ENCODE peak calls at places on chromosomes 1 and 21, in six cellular contexts. One of them, this sample, is unnamed.

GRCh38 chr1:44423706-44424546 is 18.9 kb downstream of the RNF220 start:
- DNase-seq in T-helper 9 cell: no peak
- DNase-seq in stimulated activated CD8-positive, alpha-beta memory T cell treated with anti-CD3 and anti-CD28 coated beads, Interleukin-4, amount 100 ng/mL, for 24 hours: no peak
- DNase-seq in activated T-cell treated with anti-CD3 and anti-CD28 coated beads for 24 hours: no peak
- DNase-seq in MCF 10A: peak; percentile 98
- DNase-seq in activated T-helper 1 cell treated with anti-CD3 and anti-CD28 coated beads, Interleukin-2, amount 50 U/mL, for 16 hours: no peak
- DNase-seq in this sample: peak; percentile 89

GRCh38 chr1:167522246-167522645 is 3.9 kb upstream of the CD247 start:
- DNase-seq in T-helper 9 cell: no peak
- DNase-seq in stimulated activated CD8-positive, alpha-beta memory T cell treated with anti-CD3 and anti-CD28 coated beads, Interleukin-4, amount 100 ng/mL, for 24 hours: no peak
- DNase-seq in activated T-cell treated with anti-CD3 and anti-CD28 coated beads for 24 hours: no peak
- DNase-seq in MCF 10A: no peak
- DNase-seq in activated T-helper 1 cell treated with anti-CD3 and anti-CD28 coated beads, Interleukin-2, amount 50 U/mL, for 16 hours: no peak
- DNase-seq in this sample: no peak

GRCh38 chr1:37519613-37520012 is 5.0 kb upstream of the MEAF6 start:
- DNase-seq in T-helper 9 cell: no peak
- DNase-seq in stimulated activated CD8-positive, alpha-beta memory T cell treated with anti-CD3 and anti-CD28 coated beads, Interleukin-4, amount 100 ng/mL, for 24 hours: no peak
- DNase-seq in activated T-cell treated with anti-CD3 and anti-CD28 coated beads for 24 hours: no peak
- DNase-seq in MCF 10A: no peak
- DNase-seq in activated T-helper 1 cell treated with anti-CD3 and anti-CD28 coated beads, Interleukin-2, amount 50 U/mL, for 16 hours: no peak
- DNase-seq in this sample: no peak

GRCh38 chr1:213268221-213268620 is 217.2 kb downstream of the RPS6KC1 start:
- DNase-seq in T-helper 9 cell: no peak
- DNase-seq in stimulated activated CD8-positive, alpha-beta memory T cell treated with anti-CD3 and anti-CD28 coated beads, Interleukin-4, amount 100 ng/mL, for 24 hours: no peak
- DNase-seq in activated T-cell treated with anti-CD3 and anti-CD28 coated beads for 24 hours: no peak
- DNase-seq in MCF 10A: no peak
- DNase-seq in activated T-helper 1 cell treated with anti-CD3 and anti-CD28 coated beads, Interleukin-2, amount 50 U/mL, for 16 hours: no peak
- DNase-seq in this sample: peak; percentile 42

GRCh38 chr1:171457412-171457811 is 27.9 kb upstream of the PRRC2C start:
- DNase-seq in T-helper 9 cell: no peak
- DNase-seq in stimulated activated CD8-positive, alpha-beta memory T cell treated with anti-CD3 and anti-CD28 coated beads, Interleukin-4, amount 100 ng/mL, for 24 hours: no peak
- DNase-seq in activated T-cell treated with anti-CD3 and anti-CD28 coated beads for 24 hours: no peak
- DNase-seq in MCF 10A: peak; percentile 61
- DNase-seq in activated T-helper 1 cell treated with anti-CD3 and anti-CD28 coated beads, Interleukin-2, amount 50 U/mL, for 16 hours: no peak
- DNase-seq in this sample: peak; percentile 56

GRCh38 chr1:14996133-14997050 is 157.2 kb upstream of the TMEM51 start:
- DNase-seq in T-helper 9 cell: no peak
- DNase-seq in stimulated activated CD8-positive, alpha-beta memory T cell treated with anti-CD3 and anti-CD28 coated beads, Interleukin-4, amount 100 ng/mL, for 24 hours: no peak
- DNase-seq in activated T-cell treated with anti-CD3 and anti-CD28 coated beads for 24 hours: no peak
- DNase-seq in MCF 10A: peak; percentile 67
- DNase-seq in activated T-helper 1 cell treated with anti-CD3 and anti-CD28 coated beads, Interleukin-2, amount 50 U/mL, for 16 hours: no peak
- DNase-seq in this sample: peak; percentile 4

GRCh38 chr1:159953866-159954515 is at the start of gene SLAMF9:
- DNase-seq in T-helper 9 cell: no peak
- DNase-seq in stimulated activated CD8-positive, alpha-beta memory T cell treated with anti-CD3 and anti-CD28 coated beads, Interleukin-4, amount 100 ng/mL, for 24 hours: no peak
- DNase-seq in activated T-cell treated with anti-CD3 and anti-CD28 coated beads for 24 hours: no peak
- DNase-seq in MCF 10A: peak; percentile 23
- DNase-seq in activated T-helper 1 cell treated with anti-CD3 and anti-CD28 coated beads, Interleukin-2, amount 50 U/mL, for 16 hours: no peak
- DNase-seq in this sample: peak; percentile 97

GRCh38 chr1:38088366-38088765 is 41.8 kb upstream of the POU3F1 start:
- DNase-seq in T-helper 9 cell: no peak
- DNase-seq in stimulated activated CD8-positive, alpha-beta memory T cell treated with anti-CD3 and anti-CD28 coated beads, Interleukin-4, amount 100 ng/mL, for 24 hours: no peak
- DNase-seq in activated T-cell treated with anti-CD3 and anti-CD28 coated beads for 24 hours: no peak
- DNase-seq in MCF 10A: no peak
- DNase-seq in activated T-helper 1 cell treated with anti-CD3 and anti-CD28 coated beads, Interleukin-2, amount 50 U/mL, for 16 hours: no peak
- DNase-seq in this sample: no peak

GRCh38 chr1:85571181-85571540 is 9.4 kb upstream of the CCN1 start:
- DNase-seq in T-helper 9 cell: no peak
- DNase-seq in stimulated activated CD8-positive, alpha-beta memory T cell treated with anti-CD3 and anti-CD28 coated beads, Interleukin-4, amount 100 ng/mL, for 24 hours: no peak
- DNase-seq in activated T-cell treated with anti-CD3 and anti-CD28 coated beads for 24 hours: no peak
- DNase-seq in MCF 10A: no peak
- DNase-seq in activated T-helper 1 cell treated with anti-CD3 and anti-CD28 coated beads, Interleukin-2, amount 50 U/mL, for 16 hours: no peak
- DNase-seq in this sample: no peak

GRCh38 chr1:220990417-220991337 is 111.4 kb downstream of the HLX start:
- DNase-seq in T-helper 9 cell: no peak
- DNase-seq in stimulated activated CD8-positive, alpha-beta memory T cell treated with anti-CD3 and anti-CD28 coated beads, Interleukin-4, amount 100 ng/mL, for 24 hours: no peak
- DNase-seq in activated T-cell treated with anti-CD3 and anti-CD28 coated beads for 24 hours: no peak
- DNase-seq in MCF 10A: peak; percentile 79
- DNase-seq in activated T-helper 1 cell treated with anti-CD3 and anti-CD28 coated beads, Interleukin-2, amount 50 U/mL, for 16 hours: no peak
- DNase-seq in this sample: peak; percentile 20

GRCh38 chr1:174425121-174425520 is 22.6 kb upstream of the GPR52 start:
- DNase-seq in T-helper 9 cell: no peak
- DNase-seq in stimulated activated CD8-positive, alpha-beta memory T cell treated with anti-CD3 and anti-CD28 coated beads, Interleukin-4, amount 100 ng/mL, for 24 hours: no peak
- DNase-seq in activated T-cell treated with anti-CD3 and anti-CD28 coated beads for 24 hours: no peak
- DNase-seq in MCF 10A: no peak
- DNase-seq in activated T-helper 1 cell treated with anti-CD3 and anti-CD28 coated beads, Interleukin-2, amount 50 U/mL, for 16 hours: no peak
- DNase-seq in this sample: no peak

GRCh38 chr1:75338974-75339483 is 204.8 kb downstream of the LHX8 start:
- DNase-seq in T-helper 9 cell: no peak
- DNase-seq in stimulated activated CD8-positive, alpha-beta memory T cell treated with anti-CD3 and anti-CD28 coated beads, Interleukin-4, amount 100 ng/mL, for 24 hours: no peak
- DNase-seq in activated T-cell treated with anti-CD3 and anti-CD28 coated beads for 24 hours: no peak
- DNase-seq in MCF 10A: no peak
- DNase-seq in activated T-helper 1 cell treated with anti-CD3 and anti-CD28 coated beads, Interleukin-2, amount 50 U/mL, for 16 hours: no peak
- DNase-seq in this sample: no peak

GRCh38 chr1:98398649-98399048 is 262.9 kb upstream of the SNX7 start:
- DNase-seq in T-helper 9 cell: no peak
- DNase-seq in stimulated activated CD8-positive, alpha-beta memory T cell treated with anti-CD3 and anti-CD28 coated beads, Interleukin-4, amount 100 ng/mL, for 24 hours: no peak
- DNase-seq in activated T-cell treated with anti-CD3 and anti-CD28 coated beads for 24 hours: no peak
- DNase-seq in MCF 10A: no peak
- DNase-seq in activated T-helper 1 cell treated with anti-CD3 and anti-CD28 coated beads, Interleukin-2, amount 50 U/mL, for 16 hours: no peak
- DNase-seq in this sample: no peak

GRCh38 chr1:17655922-17656321 is 99.2 kb upstream of the ACTL8 start:
- DNase-seq in T-helper 9 cell: no peak
- DNase-seq in stimulated activated CD8-positive, alpha-beta memory T cell treated with anti-CD3 and anti-CD28 coated beads, Interleukin-4, amount 100 ng/mL, for 24 hours: no peak
- DNase-seq in activated T-cell treated with anti-CD3 and anti-CD28 coated beads for 24 hours: no peak
- DNase-seq in MCF 10A: no peak
- DNase-seq in activated T-helper 1 cell treated with anti-CD3 and anti-CD28 coated beads, Interleukin-2, amount 50 U/mL, for 16 hours: no peak
- DNase-seq in this sample: no peak

GRCh38 chr1:217647791-217648190 is 16.6 kb downstream of the SPATA17 start:
- DNase-seq in T-helper 9 cell: no peak
- DNase-seq in stimulated activated CD8-positive, alpha-beta memory T cell treated with anti-CD3 and anti-CD28 coated beads, Interleukin-4, amount 100 ng/mL, for 24 hours: no peak
- DNase-seq in activated T-cell treated with anti-CD3 and anti-CD28 coated beads for 24 hours: no peak
- DNase-seq in MCF 10A: peak; percentile 74
- DNase-seq in activated T-helper 1 cell treated with anti-CD3 and anti-CD28 coated beads, Interleukin-2, amount 50 U/mL, for 16 hours: no peak
- DNase-seq in this sample: no peak

GRCh38 chr1:33121728-33122127 is 40.8 kb downstream of the AZIN2 start:
- DNase-seq in T-helper 9 cell: no peak
- DNase-seq in stimulated activated CD8-positive, alpha-beta memory T cell treated with anti-CD3 and anti-CD28 coated beads, Interleukin-4, amount 100 ng/mL, for 24 hours: no peak
- DNase-seq in activated T-cell treated with anti-CD3 and anti-CD28 coated beads for 24 hours: no peak
- DNase-seq in MCF 10A: no peak
- DNase-seq in activated T-helper 1 cell treated with anti-CD3 and anti-CD28 coated beads, Interleukin-2, amount 50 U/mL, for 16 hours: no peak
- DNase-seq in this sample: no peak

GRCh38 chr1:172143384-172144025 is 277.0 kb upstream of the C1orf105 start:
- DNase-seq in T-helper 9 cell: no peak
- DNase-seq in stimulated activated CD8-positive, alpha-beta memory T cell treated with anti-CD3 and anti-CD28 coated beads, Interleukin-4, amount 100 ng/mL, for 24 hours: no peak
- DNase-seq in activated T-cell treated with anti-CD3 and anti-CD28 coated beads for 24 hours: no peak
- DNase-seq in MCF 10A: peak; percentile 20
- DNase-seq in activated T-helper 1 cell treated with anti-CD3 and anti-CD28 coated beads, Interleukin-2, amount 50 U/mL, for 16 hours: no peak
- DNase-seq in this sample: peak; percentile 61

GRCh38 chr21:45637883-45638282 is 5.6 kb upstream of the PCBP3 start:
- DNase-seq in T-helper 9 cell: no peak
- DNase-seq in stimulated activated CD8-positive, alpha-beta memory T cell treated with anti-CD3 and anti-CD28 coated beads, Interleukin-4, amount 100 ng/mL, for 24 hours: no peak
- DNase-seq in activated T-cell treated with anti-CD3 and anti-CD28 coated beads for 24 hours: no peak
- DNase-seq in MCF 10A: no peak
- DNase-seq in activated T-helper 1 cell treated with anti-CD3 and anti-CD28 coated beads, Interleukin-2, amount 50 U/mL, for 16 hours: no peak
- DNase-seq in this sample: no peak

GRCh38 chr1:62720946-62721554 is 32.9 kb upstream of the DOCK7 start:
- DNase-seq in T-helper 9 cell: no peak
- DNase-seq in stimulated activated CD8-positive, alpha-beta memory T cell treated with anti-CD3 and anti-CD28 coated beads, Interleukin-4, amount 100 ng/mL, for 24 hours: no peak
- DNase-seq in activated T-cell treated with anti-CD3 and anti-CD28 coated beads for 24 hours: no peak
- DNase-seq in MCF 10A: no peak
- DNase-seq in activated T-helper 1 cell treated with anti-CD3 and anti-CD28 coated beads, Interleukin-2, amount 50 U/mL, for 16 hours: no peak
- DNase-seq in this sample: no peak

GRCh38 chr21:38920631-38921398 is 115.1 kb downstream of the ETS2 start:
- DNase-seq in T-helper 9 cell: no peak
- DNase-seq in stimulated activated CD8-positive, alpha-beta memory T cell treated with anti-CD3 and anti-CD28 coated beads, Interleukin-4, amount 100 ng/mL, for 24 hours: no peak
- DNase-seq in activated T-cell treated with anti-CD3 and anti-CD28 coated beads for 24 hours: no peak
- DNase-seq in MCF 10A: peak; percentile 49
- DNase-seq in activated T-helper 1 cell treated with anti-CD3 and anti-CD28 coated beads, Interleukin-2, amount 50 U/mL, for 16 hours: no peak
- DNase-seq in this sample: peak; percentile 48

GRCh38 chr1:10179751-10180150 is 30.6 kb upstream of the KIF1B start:
- DNase-seq in T-helper 9 cell: no peak
- DNase-seq in stimulated activated CD8-positive, alpha-beta memory T cell treated with anti-CD3 and anti-CD28 coated beads, Interleukin-4, amount 100 ng/mL, for 24 hours: no peak
- DNase-seq in activated T-cell treated with anti-CD3 and anti-CD28 coated beads for 24 hours: no peak
- DNase-seq in MCF 10A: no peak
- DNase-seq in activated T-helper 1 cell treated with anti-CD3 and anti-CD28 coated beads, Interleukin-2, amount 50 U/mL, for 16 hours: no peak
- DNase-seq in this sample: no peak

GRCh38 chr1:234406871-234407270 is 33.6 kb downstream of the COA6 start:
- DNase-seq in T-helper 9 cell: no peak
- DNase-seq in stimulated activated CD8-positive, alpha-beta memory T cell treated with anti-CD3 and anti-CD28 coated beads, Interleukin-4, amount 100 ng/mL, for 24 hours: no peak
- DNase-seq in activated T-cell treated with anti-CD3 and anti-CD28 coated beads for 24 hours: no peak
- DNase-seq in MCF 10A: no peak
- DNase-seq in activated T-helper 1 cell treated with anti-CD3 and anti-CD28 coated beads, Interleukin-2, amount 50 U/mL, for 16 hours: no peak
- DNase-seq in this sample: no peak

GRCh38 chr1:182707116-182707515 is 22.7 kb upstream of the RGS8 start:
- DNase-seq in T-helper 9 cell: no peak
- DNase-seq in stimulated activated CD8-positive, alpha-beta memory T cell treated with anti-CD3 and anti-CD28 coated beads, Interleukin-4, amount 100 ng/mL, for 24 hours: no peak
- DNase-seq in activated T-cell treated with anti-CD3 and anti-CD28 coated beads for 24 hours: no peak
- DNase-seq in MCF 10A: no peak
- DNase-seq in activated T-helper 1 cell treated with anti-CD3 and anti-CD28 coated beads, Interleukin-2, amount 50 U/mL, for 16 hours: no peak
- DNase-seq in this sample: no peak

GRCh38 chr1:168135116-168135981 is 1.4 kb downstream of the GPR161 start:
- DNase-seq in T-helper 9 cell: no peak
- DNase-seq in stimulated activated CD8-positive, alpha-beta memory T cell treated with anti-CD3 and anti-CD28 coated beads, Interleukin-4, amount 100 ng/mL, for 24 hours: no peak
- DNase-seq in activated T-cell treated with anti-CD3 and anti-CD28 coated beads for 24 hours: no peak
- DNase-seq in MCF 10A: no peak
- DNase-seq in activated T-helper 1 cell treated with anti-CD3 and anti-CD28 coated beads, Interleukin-2, amount 50 U/mL, for 16 hours: no peak
- DNase-seq in this sample: peak; percentile 15

GRCh38 chr1:100034465-100034864 is 64.7 kb downstream of the SLC35A3 start:
- DNase-seq in T-helper 9 cell: no peak
- DNase-seq in stimulated activated CD8-positive, alpha-beta memory T cell treated with anti-CD3 and anti-CD28 coated beads, Interleukin-4, amount 100 ng/mL, for 24 hours: no peak
- DNase-seq in activated T-cell treated with anti-CD3 and anti-CD28 coated beads for 24 hours: no peak
- DNase-seq in MCF 10A: peak; percentile 36
- DNase-seq in activated T-helper 1 cell treated with anti-CD3 and anti-CD28 coated beads, Interleukin-2, amount 50 U/mL, for 16 hours: no peak
- DNase-seq in this sample: peak; percentile 18

GRCh38 chr1:56709269-56709880 is 64.3 kb downstream of the PRKAA2 start:
- DNase-seq in T-helper 9 cell: no peak
- DNase-seq in stimulated activated CD8-positive, alpha-beta memory T cell treated with anti-CD3 and anti-CD28 coated beads, Interleukin-4, amount 100 ng/mL, for 24 hours: no peak
- DNase-seq in activated T-cell treated with anti-CD3 and anti-CD28 coated beads for 24 hours: no peak
- DNase-seq in MCF 10A: peak; percentile 69
- DNase-seq in activated T-helper 1 cell treated with anti-CD3 and anti-CD28 coated beads, Interleukin-2, amount 50 U/mL, for 16 hours: no peak
- DNase-seq in this sample: peak; percentile 68

GRCh38 chr1:75134656-75134938 is 409 bp downstream of the LHX8 start:
- DNase-seq in T-helper 9 cell: no peak
- DNase-seq in stimulated activated CD8-positive, alpha-beta memory T cell treated with anti-CD3 and anti-CD28 coated beads, Interleukin-4, amount 100 ng/mL, for 24 hours: no peak
- DNase-seq in activated T-cell treated with anti-CD3 and anti-CD28 coated beads for 24 hours: no peak
- DNase-seq in MCF 10A: no peak
- DNase-seq in activated T-helper 1 cell treated with anti-CD3 and anti-CD28 coated beads, Interleukin-2, amount 50 U/mL, for 16 hours: no peak
- DNase-seq in this sample: no peak

GRCh38 chr1:94543003-94543402 is 1.4 kb upstream of the F3 start:
- DNase-seq in T-helper 9 cell: no peak
- DNase-seq in stimulated activated CD8-positive, alpha-beta memory T cell treated with anti-CD3 and anti-CD28 coated beads, Interleukin-4, amount 100 ng/mL, for 24 hours: no peak
- DNase-seq in activated T-cell treated with anti-CD3 and anti-CD28 coated beads for 24 hours: no peak
- DNase-seq in MCF 10A: peak; percentile 72
- DNase-seq in activated T-helper 1 cell treated with anti-CD3 and anti-CD28 coated beads, Interleukin-2, amount 50 U/mL, for 16 hours: no peak
- DNase-seq in this sample: peak; percentile 62

GRCh38 chr1:212952596-212952995 is 2.3 kb downstream of the VASH2 start:
- DNase-seq in T-helper 9 cell: no peak
- DNase-seq in stimulated activated CD8-positive, alpha-beta memory T cell treated with anti-CD3 and anti-CD28 coated beads, Interleukin-4, amount 100 ng/mL, for 24 hours: no peak
- DNase-seq in activated T-cell treated with anti-CD3 and anti-CD28 coated beads for 24 hours: no peak
- DNase-seq in MCF 10A: no peak
- DNase-seq in activated T-helper 1 cell treated with anti-CD3 and anti-CD28 coated beads, Interleukin-2, amount 50 U/mL, for 16 hours: no peak
- DNase-seq in this sample: no peak

GRCh38 chr1:42930178-42931107 is 28.2 kb downstream of the SLC2A1 start:
- DNase-seq in T-helper 9 cell: no peak
- DNase-seq in stimulated activated CD8-positive, alpha-beta memory T cell treated with anti-CD3 and anti-CD28 coated beads, Interleukin-4, amount 100 ng/mL, for 24 hours: no peak
- DNase-seq in activated T-cell treated with anti-CD3 and anti-CD28 coated beads for 24 hours: no peak
- DNase-seq in MCF 10A: no peak
- DNase-seq in activated T-helper 1 cell treated with anti-CD3 and anti-CD28 coated beads, Interleukin-2, amount 50 U/mL, for 16 hours: no peak
- DNase-seq in this sample: no peak

GRCh38 chr1:17531682-17532487 is 7.6 kb upstream of the ARHGEF10L start:
- DNase-seq in T-helper 9 cell: no peak
- DNase-seq in stimulated activated CD8-positive, alpha-beta memory T cell treated with anti-CD3 and anti-CD28 coated beads, Interleukin-4, amount 100 ng/mL, for 24 hours: no peak
- DNase-seq in activated T-cell treated with anti-CD3 and anti-CD28 coated beads for 24 hours: no peak
- DNase-seq in MCF 10A: no peak
- DNase-seq in activated T-helper 1 cell treated with anti-CD3 and anti-CD28 coated beads, Interleukin-2, amount 50 U/mL, for 16 hours: no peak
- DNase-seq in this sample: no peak

GRCh38 chr1:152539901-152540300 is 25.6 kb downstream of the CRCT1 start:
- DNase-seq in T-helper 9 cell: no peak
- DNase-seq in stimulated activated CD8-positive, alpha-beta memory T cell treated with anti-CD3 and anti-CD28 coated beads, Interleukin-4, amount 100 ng/mL, for 24 hours: no peak
- DNase-seq in activated T-cell treated with anti-CD3 and anti-CD28 coated beads for 24 hours: no peak
- DNase-seq in MCF 10A: no peak
- DNase-seq in activated T-helper 1 cell treated with anti-CD3 and anti-CD28 coated beads, Interleukin-2, amount 50 U/mL, for 16 hours: no peak
- DNase-seq in this sample: no peak

GRCh38 chr1:247467008-247467572 is 9.2 kb upstream of the OR2B11 start:
- DNase-seq in T-helper 9 cell: no peak
- DNase-seq in stimulated activated CD8-positive, alpha-beta memory T cell treated with anti-CD3 and anti-CD28 coated beads, Interleukin-4, amount 100 ng/mL, for 24 hours: no peak
- DNase-seq in activated T-cell treated with anti-CD3 and anti-CD28 coated beads for 24 hours: no peak
- DNase-seq in MCF 10A: no peak
- DNase-seq in activated T-helper 1 cell treated with anti-CD3 and anti-CD28 coated beads, Interleukin-2, amount 50 U/mL, for 16 hours: no peak
- DNase-seq in this sample: no peak

GRCh38 chr1:56527548-56528302 is 51.6 kb downstream of the PLPP3 start:
- DNase-seq in T-helper 9 cell: no peak
- DNase-seq in stimulated activated CD8-positive, alpha-beta memory T cell treated with anti-CD3 and anti-CD28 coated beads, Interleukin-4, amount 100 ng/mL, for 24 hours: no peak
- DNase-seq in activated T-cell treated with anti-CD3 and anti-CD28 coated beads for 24 hours: no peak
- DNase-seq in MCF 10A: no peak
- DNase-seq in activated T-helper 1 cell treated with anti-CD3 and anti-CD28 coated beads, Interleukin-2, amount 50 U/mL, for 16 hours: no peak
- DNase-seq in this sample: no peak

GRCh38 chr1:61433646-61434045 is 291.3 kb downstream of the TM2D1 start:
- DNase-seq in T-helper 9 cell: no peak
- DNase-seq in stimulated activated CD8-positive, alpha-beta memory T cell treated with anti-CD3 and anti-CD28 coated beads, Interleukin-4, amount 100 ng/mL, for 24 hours: no peak
- DNase-seq in activated T-cell treated with anti-CD3 and anti-CD28 coated beads for 24 hours: no peak
- DNase-seq in MCF 10A: no peak
- DNase-seq in activated T-helper 1 cell treated with anti-CD3 and anti-CD28 coated beads, Interleukin-2, amount 50 U/mL, for 16 hours: no peak
- DNase-seq in this sample: no peak

GRCh38 chr1:192564099-192564498 is 11.5 kb upstream of the RGS1 start:
- DNase-seq in T-helper 9 cell: no peak
- DNase-seq in stimulated activated CD8-positive, alpha-beta memory T cell treated with anti-CD3 and anti-CD28 coated beads, Interleukin-4, amount 100 ng/mL, for 24 hours: no peak
- DNase-seq in activated T-cell treated with anti-CD3 and anti-CD28 coated beads for 24 hours: no peak
- DNase-seq in MCF 10A: no peak
- DNase-seq in activated T-helper 1 cell treated with anti-CD3 and anti-CD28 coated beads, Interleukin-2, amount 50 U/mL, for 16 hours: no peak
- DNase-seq in this sample: no peak

GRCh38 chr1:173128737-173129136 is 78.0 kb upstream of the TNFSF18 start:
- DNase-seq in T-helper 9 cell: no peak
- DNase-seq in stimulated activated CD8-positive, alpha-beta memory T cell treated with anti-CD3 and anti-CD28 coated beads, Interleukin-4, amount 100 ng/mL, for 24 hours: no peak
- DNase-seq in activated T-cell treated with anti-CD3 and anti-CD28 coated beads for 24 hours: no peak
- DNase-seq in MCF 10A: peak; percentile 11
- DNase-seq in activated T-helper 1 cell treated with anti-CD3 and anti-CD28 coated beads, Interleukin-2, amount 50 U/mL, for 16 hours: no peak
- DNase-seq in this sample: peak; percentile 91

GRCh38 chr1:223345720-223346119 is 18.3 kb downstream of the SUSD4 start:
- DNase-seq in T-helper 9 cell: no peak
- DNase-seq in stimulated activated CD8-positive, alpha-beta memory T cell treated with anti-CD3 and anti-CD28 coated beads, Interleukin-4, amount 100 ng/mL, for 24 hours: no peak
- DNase-seq in activated T-cell treated with anti-CD3 and anti-CD28 coated beads for 24 hours: no peak
- DNase-seq in MCF 10A: no peak
- DNase-seq in activated T-helper 1 cell treated with anti-CD3 and anti-CD28 coated beads, Interleukin-2, amount 50 U/mL, for 16 hours: no peak
- DNase-seq in this sample: peak; percentile 15

This sample was measured in bronchial epithelial cell.